ENCODE peak calls at places on chromosomes 13 and 19, in four cellular contexts. W is Calu3; Y is activated CD4-positive, alpha-beta T cell treated with anti-CD3 and anti-CD28 coated beads for 1 hour; C is stimulated activated CD4-positive, alpha-beta T cell treated with anti-CD3 and anti-CD28 coated beads, Interleukin-2, amount 100 ng/mL, for 48 hours. N is an unnamed sample.
A peak's percentile ranks its signal among the peaks of the same experiment; 100 is the strongest.

GRCh38 chr13:113970810-113971470 is 2.9 kb downstream of the C13orf46 start:
- DNase-seq in W (peak; percentile 9), C (no peak), Y (no peak), N (peak; percentile 46)

GRCh38 chr19:33868821-33869412 is 72.2 kb downstream of the KCTD15 start:
- DNase-seq in Y (no peak), W (no peak), C (no peak), N (no peak)

GRCh38 chr19:34560229-34560628 is 78.7 kb downstream of the WTIP start:
- DNase-seq in W (no peak), Y (no peak), C (no peak), N (no peak)

GRCh38 chr13:55483626-55484158 is 1657.0 kb upstream of the PRR20A start:
- DNase-seq in W (no peak), Y (no peak), C (no peak), N (no peak)

GRCh38 chr13:101465877-101466276 is 13.4 kb downstream of the ITGBL1 start:
- DNase-seq in W (no peak), Y (no peak), C (no peak), N (no peak)

GRCh38 chr13:60482012-60482411 is 85.0 kb downstream of the TDRD3 start:
- DNase-seq in W (no peak), Y (no peak), C (no peak), N (no peak)

GRCh38 chr13:98570929-98571372 is 6.0 kb downstream of the STK24 start:
- DNase-seq in Y (no peak), C (no peak), W (peak; percentile 18), N (peak; percentile 57)

GRCh38 chr13:27973291-27973690 is 4.2 kb upstream of the CDX2 start:
- DNase-seq in C (no peak), Y (no peak), W (no peak), N (no peak)

GRCh38 chr19:30406220-30406944 is 34.2 kb downstream of the ZNF536 start:
- DNase-seq in Y (no peak), C (no peak), W (no peak), N (no peak)

GRCh38 chr13:52067237-52067636 is 42.7 kb downstream of the UTP14C start:
- DNase-seq in C (no peak), Y (no peak), W (no peak), N (no peak)

GRCh38 chr19:55032170-55032569 is 5.9 kb downstream of the GP6 start:
- DNase-seq in Y (no peak), W (no peak), C (no peak), N (no peak)

GRCh38 chr13:111339366-111340143 is 19.1 kb downstream of the TEX29 start:
- DNase-seq in W (no peak), C (no peak), Y (no peak), N (peak; percentile 14)

GRCh38 chr19:43148233-43148632 is 38.1 kb downstream of the PSG5 start:
- DNase-seq in Y (no peak), W (no peak), C (no peak), N (no peak)

GRCh38 chr19:33429891-33430673 is 56.6 kb downstream of the CEBPG start:
- DNase-seq in W (no peak), Y (no peak), C (no peak), N (no peak)

GRCh38 chr13:40502236-40502635 is 164.2 kb downstream of the FOXO1 start:
- DNase-seq in Y (no peak), W (no peak), C (no peak), N (no peak)

GRCh38 chr19:6750062-6750461 is 10.6 kb downstream of the TRIP10 start:
- DNase-seq in Y (no peak), C (no peak), W (no peak), N (no peak)

GRCh38 chr13:48263196-48263595 is 30.2 kb downstream of the ITM2B start:
- DNase-seq in C (no peak), W (no peak), Y (no peak), N (no peak)

GRCh38 chr13:97496511-97496910 is 62.5 kb downstream of the RAP2A start:
- DNase-seq in W (no peak), Y (no peak), C (no peak), N (no peak)

GRCh38 chr13:113979791-113980471 is 6.1 kb upstream of the C13orf46 start:
- DNase-seq in Y (no peak), C (no peak), W (no peak), N (no peak)

GRCh38 chr13:27666951-27667350 is 45.3 kb downstream of the POLR1D start:
- DNase-seq in C (no peak), Y (no peak), W (no peak), N (no peak)

GRCh38 chr19:16380314-16380695 is 55.7 kb downstream of the KLF2 start:
- DNase-seq in C (no peak), Y (no peak), W (no peak), N (no peak)

GRCh38 chr19:17529239-17530158 is 18.1 kb downstream of the PGLS start:
- DNase-seq in Y (no peak), W (no peak), C (no peak), N (no peak)

GRCh38 chr19:48090281-48090802 is 20.3 kb downstream of the PLA2G4C start:
- DNase-seq in C (no peak), Y (no peak), W (no peak), N (peak; percentile 26)

GRCh38 chr19:45322311-45322710 is 364 bp downstream of the CKM start:
- DNase-seq in Y (no peak), C (no peak), W (no peak), N (no peak)

GRCh38 chr13:47463002-47463401 is 538.1 kb downstream of the SUCLA2 start:
- DNase-seq in W (no peak), Y (no peak), C (no peak), N (no peak)

GRCh38 chr13:37681295-37682032 is 82.9 kb upstream of the POSTN start:
- DNase-seq in W (no peak), C (no peak), Y (no peak), N (no peak)

GRCh38 chr13:78881746-78882145 is 222.8 kb upstream of the OBI1 start:
- DNase-seq in C (no peak), Y (no peak), W (no peak), N (no peak)

GRCh38 chr19:18194554-18195238 is 1.7 kb downstream of the MPV17L2 start:
- DNase-seq in C (peak; percentile 21), W (no peak), Y (no peak), N (peak; percentile 41)

GRCh38 chr19:13318190-13318589 is 168.0 kb downstream of the IER2 start:
- DNase-seq in W (no peak), Y (no peak), C (no peak), N (no peak)

GRCh38 chr13:73945871-73946270 is 188.3 kb downstream of the KLF12 start:
- DNase-seq in Y (no peak), W (no peak), C (no peak), N (no peak)

GRCh38 chr13:43132228-43132627 is 108.8 kb downstream of the DNAJC15 start:
- DNase-seq in C (no peak), Y (no peak), W (peak; percentile 38), N (peak; percentile 25)

GRCh38 chr13:86051134-86052103 is 252.2 kb upstream of the SLITRK6 start:
- DNase-seq in C (no peak), W (peak; percentile 11), Y (no peak), N (no peak)

GRCh38 chr13:20721454-20722357 is 18.2 kb downstream of the IL17D start:
- DNase-seq in W (peak; percentile 32), Y (no peak), C (no peak), N (peak; percentile 37)

GRCh38 chr19:1268392-1269064 is 604 bp upstream of the CIRBP start:
- DNase-seq in W (no peak), C (no peak), Y (no peak), N (no peak)

GRCh38 chr13:64130600-64130999 is 2715.0 kb upstream of the PCDH20 start:
- DNase-seq in C (no peak), Y (no peak), W (no peak), N (no peak)